ENCODE peak calls at places on chromosomes 7 and 10, in ten cellular contexts. I is mucosa of descending colon; O is body of pancreas; F is stimulated activated CD4-positive, alpha-beta T cell treated with anti-CD3 and anti-CD28 coated beads, Interleukin-2, amount 100 ng/mL, for 24 hours; P is nephron progenitor cell; Y is CD4-positive, alpha-beta T cell; B is Calu3; U is T-helper 1 cell; X is H54; Q is GM12865. Z is an unnamed sample.

GRCh38 chr7:130350945-130351663 is 6.5 kb downstream of the CPA5 start:
- DNase-seq in I (no peak), Q (peak), F (no peak), P (peak), Y (no peak), U (no peak), X (no peak), O (no peak), B (no peak), Z (no peak)

GRCh38 chr7:112204072-112204775 is 2.0 kb downstream of the DOCK4 start:
- DNase-seq in U (no peak), O (no peak), X (peak), Y (no peak), B (no peak), I (no peak), Q (no peak), F (no peak), P (peak), Z (no peak)

GRCh38 chr10:62681211-62681940 is 123.1 kb upstream of the ADO start:
- DNase-seq in Q (peak), P (no peak), F (peak), I (peak), Y (peak), X (no peak), O (no peak), U (peak), B (no peak), Z (no peak)

GRCh38 chr10:110901954-110902819 is 16.8 kb downstream of the BBIP1 start:
- DNase-seq in P (no peak), B (peak), I (no peak), X (no peak), U (no peak), Y (no peak), Q (no peak), O (no peak), F (peak), Z (no peak)

GRCh38 chr10:36057180-36057579 is 415.1 kb upstream of the FZD8 start:
- DNase-seq in B (no peak), F (no peak), Q (no peak), I (no peak), U (no peak), Y (no peak), X (no peak), P (no peak), O (no peak), Z (no peak)

GRCh38 chr10:12712284-12712983 is 289.1 kb downstream of the CCDC3 start:
- DNase-seq in Y (no peak), Q (no peak), O (no peak), B (peak), F (no peak), P (no peak), I (no peak), U (no peak), X (no peak), Z (no peak)

GRCh38 chr10:11086177-11086576 is 68.5 kb downstream of the CELF2 start:
- DNase-seq in U (no peak), Y (no peak), I (no peak), O (no peak), B (no peak), Q (no peak), F (no peak), P (no peak), X (no peak), Z (no peak)

GRCh38 chr7:91140982-91141381 is 123.3 kb upstream of the FZD1 start:
- DNase-seq in Q (no peak), P (no peak), O (peak), U (no peak), I (no peak), F (no peak), Y (no peak), X (no peak), B (no peak), Z (peak)

Z was measured in adrenal gland.